ENCODE peak calls at places on chromosomes 4 and X, in four cellular contexts. Q is H1, R is K562, N is GM12878. S is an unnamed sample.

GRCh38 chr4:37389967-37390580 is 145.5 kb downstream of the NWD2 start:
- DNase-seq in R (peak; percentile 14), Q (no peak), N (no peak), S (peak; percentile 16)

GRCh38 chr4:52015366-52015765 is 4.8 kb downstream of the LRRC66 start:
- DNase-seq in Q (no peak), N (no peak), R (no peak), S (no peak)

GRCh38 chr4:24857996-24858395 is 54.8 kb downstream of the CCDC149 start:
- DNase-seq in N (no peak), R (no peak), Q (no peak), S (no peak)

GRCh38 chr4:26815686-26816085 is 45.0 kb upstream of the STIM2 start:
- DNase-seq in Q (no peak), N (no peak), R (no peak), S (no peak)

GRCh38 chrX:129632443-129632842 is 22.3 kb downstream of the APLN start:
- DNase-seq in N (no peak), Q (no peak), R (peak; percentile 18), S (no peak)

GRCh38 chrX:25524150-25524549 is 508.4 kb upstream of the ARX start:
- DNase-seq in N (no peak), R (no peak), Q (no peak), S (no peak)

GRCh38 chr4:20904966-20905365 is 204.7 kb downstream of the PACRGL start:
- DNase-seq in R (no peak), N (no peak), Q (no peak), S (no peak)

GRCh38 chr4:176721459-176721858 is 71.3 kb downstream of the VEGFC start:
- DNase-seq in Q (no peak), N (no peak), R (no peak), S (no peak)

GRCh38 chr4:39514888-39515401 is 12.3 kb downstream of the UGDH start:
- DNase-seq in Q (no peak), R (no peak), N (no peak), S (no peak)

GRCh38 chrX:20352935-20353336 is 86.2 kb upstream of the RPS6KA3 start:
- DNase-seq in Q (no peak), R (no peak), N (peak; percentile 20), S (no peak)

GRCh38 chr4:155761916-155762315 is 3.1 kb downstream of the GUCY1B1 start:
- DNase-seq in N (no peak), Q (no peak), R (no peak), S (no peak)

GRCh38 chr4:173534439-173534838 is 4.4 kb upstream of the HAND2 start:
- DNase-seq in Q (no peak), R (no peak), N (no peak), S (peak; percentile 59)

GRCh38 chr4:184409911-184410692 is 64.2 kb downstream of the IRF2 start:
- DNase-seq in N (no peak), R (no peak), Q (no peak), S (no peak)

GRCh38 chr4:154450971-154451370 is 40.6 kb downstream of the DCHS2 start:
- DNase-seq in Q (no peak), N (no peak), R (no peak), S (no peak)

GRCh38 chrX:46571423-46572294 is 1.9 kb upstream of the CHST7 start:
- DNase-seq in N (no peak), Q (no peak), R (no peak), S (no peak)

GRCh38 chr4:14169460-14169859 is 541.9 kb upstream of the BOD1L1 start:
- DNase-seq in R (no peak), N (no peak), Q (no peak), S (no peak)

GRCh38 chr4:24923550-24923949 is 10.7 kb upstream of the CCDC149 start:
- DNase-seq in Q (no peak), N (no peak), R (no peak), S (no peak)

GRCh38 chrX:149962859-149963757 is 24.8 kb upstream of the EOLA2 start:
- DNase-seq in R (no peak), N (peak; percentile 5), Q (no peak), S (peak; percentile 55)

GRCh38 chrX:65740909-65741308 is 73.5 kb downstream of the MSN start:
- DNase-seq in Q (no peak), N (no peak), R (no peak), S (no peak)

GRCh38 chrX:106404512-106404911 is 207.3 kb upstream of the RADX start:
- DNase-seq in N (no peak), Q (no peak), R (no peak), S (no peak)

GRCh38 chr4:174681723-174682300 is 147.2 kb downstream of the GLRA3 start:
- DNase-seq in N (no peak), R (peak; percentile 82), Q (no peak), S (no peak)

DNA sequence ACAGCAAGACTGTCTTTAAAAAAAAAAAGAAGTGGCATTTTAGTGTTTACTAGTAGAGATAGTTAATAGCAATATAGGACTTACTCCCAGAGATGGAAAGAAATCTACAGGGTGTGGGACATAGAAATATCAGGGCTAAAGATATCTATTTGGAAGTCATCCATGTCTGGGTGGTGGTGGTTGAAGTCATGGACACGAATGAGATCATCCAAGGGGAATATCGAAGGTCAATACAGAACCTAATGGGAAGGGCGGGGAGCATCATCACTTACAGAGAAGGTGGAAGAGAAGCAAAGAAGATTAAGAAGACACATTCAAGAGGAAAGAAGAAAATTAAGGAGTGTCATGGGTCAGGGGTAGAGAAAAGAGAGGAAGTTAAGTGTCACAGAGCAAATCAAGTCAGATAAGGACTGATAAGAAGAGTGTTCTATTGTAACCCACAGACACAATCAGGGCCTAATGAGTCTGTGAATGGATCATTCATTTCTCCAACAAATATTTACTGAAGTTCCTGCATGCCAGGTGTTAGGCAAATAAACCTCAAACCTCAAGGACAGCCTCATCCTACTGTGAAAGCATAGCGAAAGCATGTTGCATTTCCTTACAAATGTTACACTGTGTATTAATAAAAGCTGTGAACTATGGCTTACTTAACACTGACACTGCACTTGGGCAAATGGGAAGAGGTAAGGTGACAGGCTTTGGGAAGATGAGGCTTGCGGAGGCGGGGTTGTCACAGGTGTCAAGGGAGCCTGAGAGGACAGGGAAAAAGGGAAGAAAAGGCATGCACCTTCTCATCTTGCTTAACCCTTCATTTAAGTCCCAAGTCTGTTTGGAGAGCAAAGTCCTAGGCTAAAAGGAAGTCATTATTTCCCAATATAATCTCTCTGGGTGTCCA is 65.3 kb downstream of the ELOVL6 start:
- DNase-seq in N (no peak), Q (no peak), R (no peak), S (no peak)
- TF ChIP-seq NRF1 in N (no peak), Q (no peak), R (no peak), S (no peak)

GRCh38 chr4:57430706-57431105 is 320.5 kb upstream of the IGFBP7 start:
- DNase-seq in Q (no peak), N (no peak), R (no peak), S (no peak)

GRCh38 chr4:57437649-57438048 is 327.5 kb upstream of the IGFBP7 start:
- DNase-seq in Q (no peak), R (no peak), N (no peak), S (no peak)

GRCh38 chr4:57435300-57435699 is 325.1 kb upstream of the IGFBP7 start:
- DNase-seq in N (no peak), R (no peak), Q (no peak), S (no peak)
- TF ChIP-seq EP300 in N (no peak), R (no peak), Q (no peak), S (no peak)

GRCh38 chr4:22766068-22766467 is 73.3 kb downstream of the GBA3 start:
- DNase-seq in N (no peak), R (no peak), Q (no peak), S (no peak)

GRCh38 chr4:22764183-22764582 is 71.4 kb downstream of the GBA3 start:
- DNase-seq in Q (no peak), R (no peak), N (no peak), S (no peak)

GRCh38 chr4:22762548-22762947 is 69.8 kb downstream of the GBA3 start:
- DNase-seq in N (no peak), R (no peak), Q (no peak), S (no peak)
- TF ChIP-seq NRF1 in N (no peak), R (no peak), Q (no peak), S (no peak)

GRCh38 chr4:76989391-76990061 is 40.0 kb downstream of the SEPTIN11 start:
- DNase-seq in Q (no peak), N (no peak), R (no peak), S (no peak)
- TF ChIP-seq EP300 in Q (no peak), N (no peak), R (no peak), S (no peak)

GRCh38 chrX:10636337-10636736 is 16.0 kb upstream of the MID1 start:
- DNase-seq in R (peak; percentile 6), Q (no peak), N (no peak), S (peak; percentile 39)

GRCh38 chrX:10636851-10637250 is 16.5 kb upstream of the MID1 start:
- DNase-seq in R (no peak), Q (no peak), N (no peak), S (no peak)

GRCh38 chrX:10631416-10632145 is 11.2 kb upstream of the MID1 start:
- DNase-seq in N (no peak), Q (no peak), R (no peak), S (no peak)

GRCh38 chrX:10634681-10635161 is 14.3 kb upstream of the MID1 start:
- DNase-seq in N (no peak), Q (no peak), R (no peak), S (no peak)

GRCh38 chrX:10633722-10634121 is 13.3 kb upstream of the MID1 start:
- DNase-seq in R (no peak), Q (no peak), N (no peak), S (no peak)
- TF ChIP-seq NRF1 in R (no peak), Q (no peak), N (no peak), S (no peak)

DNA sequence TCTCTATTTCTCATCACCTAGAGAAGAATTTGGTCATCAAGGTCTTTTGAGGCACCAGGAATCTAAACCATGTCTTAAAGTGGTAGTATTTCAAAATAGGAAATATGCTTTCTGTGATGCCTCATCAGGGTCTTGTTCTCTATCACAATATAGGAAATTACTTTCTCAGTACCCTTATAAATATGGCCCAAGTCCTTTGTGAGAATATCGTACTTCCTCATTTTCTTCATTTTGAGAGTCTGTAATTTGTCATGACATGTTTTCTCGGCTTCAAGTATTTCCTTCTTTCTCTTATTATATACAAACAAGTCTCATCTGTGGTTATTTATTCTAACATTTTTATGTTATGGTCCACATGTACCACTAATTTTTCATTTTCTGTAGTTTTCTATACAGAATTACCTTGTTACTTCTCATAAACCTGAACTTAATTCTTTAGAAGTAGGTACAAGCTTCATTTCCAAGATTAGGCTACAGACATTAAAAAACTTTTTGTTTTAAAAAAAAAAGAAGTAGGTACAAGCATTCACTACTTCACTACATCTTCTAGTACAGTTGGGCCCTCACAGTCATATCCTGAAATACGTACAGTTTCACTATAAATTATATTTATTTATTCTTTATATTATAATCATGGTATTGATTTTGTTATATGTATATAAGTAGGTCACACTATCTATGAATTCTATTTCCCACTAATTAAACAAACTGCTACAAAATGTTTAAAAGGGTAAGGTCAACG is 54.4 kb downstream of the KLHL13 start:
- DNase-seq in R (no peak), Q (no peak), N (no peak), S (no peak)
- TF ChIP-seq EP300 in R (no peak), Q (no peak), N (no peak), S (no peak)